ENCODE peak calls at places on chromosomes 5 and 9, in five cellular contexts. G is H9, H is cardiac muscle cell, W is AG08395, K is COR-L47. U is an unnamed sample.
A peak's percentile ranks its signal among the peaks of the same experiment; 100 is the strongest.

GRCh38 chr5:116145416-116145815 is 60.6 kb downstream of the COMMD10 start:
- DNase-seq in G (no peak), K (peak; percentile 80), H (no peak), W (no peak), U (peak; percentile 6)

GRCh38 chr5:120463991-120464626 is at the start of gene PRR16:
- DNase-seq in H (peak; percentile 88), G (peak; percentile 68), W (peak; percentile 82), K (peak; percentile 76), U (peak; percentile 23)

GRCh38 chr9:110526426-110526825 is 53.1 kb downstream of the SVEP1 start:
- DNase-seq in K (no peak), W (no peak), H (no peak), G (no peak), U (no peak)

GRCh38 chr5:137521246-137521645 is 22.1 kb upstream of the SPOCK1 start:
- DNase-seq in W (no peak), G (no peak), H (no peak), K (no peak), U (no peak)

GRCh38 chr9:83304686-83305085 is 233.5 kb downstream of the FRMD3 start:
- DNase-seq in K (peak; percentile 75), G (no peak), W (peak; percentile 61), H (no peak), U (no peak)

GRCh38 chr5:67476995-67477394 is 280.4 kb upstream of the CD180 start:
- DNase-seq in K (no peak), W (no peak), H (no peak), G (no peak), U (no peak)

GRCh38 chr5:37665889-37666288 is 174.0 kb downstream of the GDNF start:
- DNase-seq in K (no peak), W (peak; percentile 25), H (peak; percentile 1), G (no peak), U (no peak)

GRCh38 chr9:14992025-14992424 is 81.8 kb upstream of the FREM1 start:
- DNase-seq in H (no peak), G (no peak), K (peak; percentile 29), W (no peak), U (no peak)

GRCh38 chr5:149677721-149678120 is 52.4 kb upstream of the PPARGC1B start:
- DNase-seq in H (no peak), W (no peak), G (no peak), K (no peak), U (no peak)

GRCh38 chr9:87122947-87123685 is 175.8 kb upstream of the GAS1 start:
- DNase-seq in K (no peak), G (no peak), W (peak; percentile 75), H (no peak), U (peak; percentile 2)

GRCh38 chr5:116382874-116383266 is 191.8 kb downstream of the SEMA6A start:
- DNase-seq in W (no peak), G (no peak), K (no peak), H (no peak), U (no peak)

GRCh38 chr5:141965071-141965470 is 3.8 kb upstream of the RNF14 start:
- DNase-seq in K (no peak), W (no peak), G (no peak), H (no peak), U (no peak)